ENCODE peak calls at places on chromosomes 16 and 17, in four cellular contexts. A, E, H and L are unnamed samples.

GRCh38 chr17:45235071-45236001 is 13.7 kb downstream of the FMNL1 start:
- DNase-seq in A (peak; percentile 71), E (no peak), H (peak; percentile 62), L (no peak)

GRCh38 chr16:67277294-67277998 is 1.9 kb upstream of the PLEKHG4 start:
- DNase-seq in A (peak; percentile 36), E (no peak), H (peak; percentile 64), L (no peak)

GRCh38 chr17:39826334-39826733 is 37.8 kb downstream of the IKZF3 start:
- DNase-seq in A (no peak), E (no peak), H (no peak), L (no peak)

GRCh38 chr17:39014044-39014794 is 47.0 kb upstream of the FBXO47 start:
- DNase-seq in A (peak; percentile 37), E (no peak), H (no peak), L (no peak)

GRCh38 chr16:83631006-83631405 is 176.8 kb upstream of the HSBP1 start:
- DNase-seq in A (no peak), E (no peak), H (no peak), L (no peak)

GRCh38 chr17:55269894-55270293 is 5.1 kb downstream of the HLF start:
- DNase-seq in A (no peak), E (no peak), H (no peak), L (no peak)

GRCh38 chr17:39018267-39019134 is 51.3 kb upstream of the FBXO47 start:
- DNase-seq in A (no peak), E (peak; percentile 28), H (no peak), L (peak; percentile 35)

GRCh38 chr17:51423421-51424160 is 163.2 kb downstream of the UTP18 start:
- DNase-seq in A (no peak), E (no peak), H (no peak), L (no peak)

GRCh38 chr17:39652635-39653315 is 12.4 kb upstream of the TCAP start:
- DNase-seq in A (no peak), E (no peak), H (no peak), L (no peak)

GRCh38 chr17:8053600-8053999 is 14.7 kb downstream of the ALOX15B start:
- DNase-seq in A (no peak), E (no peak), H (no peak), L (no peak)

GRCh38 chr16:74734361-74735161 is 33.9 kb upstream of the MLKL start:
- DNase-seq in A (no peak), E (no peak), H (no peak), L (no peak)

GRCh38 chr16:81181013-81181720 is 57.3 kb upstream of the BCO1 start:
- DNase-seq in A (peak; percentile 60), E (no peak), H (no peak), L (no peak)

GRCh38 chr16:19936431-19936830 is 51.8 kb upstream of the GPRC5B start:
- DNase-seq in A (no peak), E (no peak), H (peak; percentile 97), L (no peak)

GRCh38 chr17:63178530-63178929 is 212.5 kb downstream of the TANC2 start:
- DNase-seq in A (no peak), E (no peak), H (no peak), L (no peak)

GRCh38 chr17:9334536-9335446 is 240.8 kb downstream of the STX8 start:
- DNase-seq in A (no peak), E (no peak), H (no peak), L (no peak)

GRCh38 chr17:59427996-59428395 is 96.5 kb downstream of the YPEL2 start:
- DNase-seq in A (no peak), E (no peak), H (no peak), L (no peak)

GRCh38 chr17:79978545-79978852 is 57.2 kb downstream of the TBC1D16 start:
- DNase-seq in A (no peak), E (no peak), H (no peak), L (no peak)

GRCh38 chr17:7336240-7337175 is at the start of gene ACAP1:
- DNase-seq in A (peak; percentile 44), E (no peak), H (peak; percentile 40), L (peak; percentile 75)

GRCh38 chr17:82713015-82713723 is 3.3 kb upstream of the FN3KRP start:
- DNase-seq in A (no peak), E (no peak), H (no peak), L (no peak)

GRCh38 chr17:72726936-72727335 is 365.6 kb downstream of the SLC39A11 start:
- DNase-seq in A (no peak), E (peak; percentile 61), H (no peak), L (peak; percentile 47)
- TF ChIP-seq SPI1 in A (peak; percentile 87), E (peak; percentile 96), H (peak; percentile 97), L (peak; percentile 99)

DNA sequence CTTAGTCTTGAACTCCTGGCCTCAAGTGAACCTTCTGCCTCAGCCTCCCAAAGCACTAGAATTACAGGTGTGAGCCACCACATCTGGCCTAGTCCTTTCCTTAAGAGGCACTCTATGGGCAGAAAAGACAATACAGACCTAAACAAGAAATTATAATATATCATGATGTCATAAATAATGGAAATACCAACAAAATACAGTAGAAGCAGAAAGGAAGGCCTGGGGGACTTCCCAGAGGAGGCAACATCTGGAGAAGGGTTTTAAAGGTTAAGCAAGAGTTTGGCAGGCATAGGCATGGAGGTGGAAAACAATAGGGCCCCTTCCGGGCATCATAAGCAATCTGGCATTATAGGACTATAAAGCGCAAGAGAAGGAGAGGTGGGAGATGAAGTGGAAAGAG is 24.9 kb upstream of the GNA13 start:
- DNase-seq in A (no peak), E (no peak), H (no peak), L (no peak)
- TF ChIP-seq SPI1 in A (no peak), E (no peak), H (no peak), L (no peak)

GRCh38 chr16:10876799-10877341 is at the start of gene CIITA:
- DNase-seq in A (no peak), E (peak; percentile 97), H (peak; percentile 96), L (peak; percentile 58)
- TF ChIP-seq SPI1 in A (peak; percentile 25), E (peak; percentile 98), H (peak; percentile 70), L (peak; percentile 98)

GRCh38 chr17:42700890-42701289 is 18.6 kb downstream of the CNTNAP1 start:
- DNase-seq in A (no peak), E (no peak), H (no peak), L (no peak)

GRCh38 chr17:42699415-42699740 is 17.0 kb downstream of the CNTNAP1 start:
- DNase-seq in A (no peak), E (no peak), H (no peak), L (no peak)

GRCh38 chr17:42695500-42695899 is 13.2 kb downstream of the CNTNAP1 start:
- DNase-seq in A (no peak), E (no peak), H (no peak), L (peak; percentile 8)

GRCh38 chr17:42697108-42697811 is 14.9 kb downstream of the CNTNAP1 start:
- DNase-seq in A (no peak), E (no peak), H (no peak), L (peak; percentile 2)

DNA sequence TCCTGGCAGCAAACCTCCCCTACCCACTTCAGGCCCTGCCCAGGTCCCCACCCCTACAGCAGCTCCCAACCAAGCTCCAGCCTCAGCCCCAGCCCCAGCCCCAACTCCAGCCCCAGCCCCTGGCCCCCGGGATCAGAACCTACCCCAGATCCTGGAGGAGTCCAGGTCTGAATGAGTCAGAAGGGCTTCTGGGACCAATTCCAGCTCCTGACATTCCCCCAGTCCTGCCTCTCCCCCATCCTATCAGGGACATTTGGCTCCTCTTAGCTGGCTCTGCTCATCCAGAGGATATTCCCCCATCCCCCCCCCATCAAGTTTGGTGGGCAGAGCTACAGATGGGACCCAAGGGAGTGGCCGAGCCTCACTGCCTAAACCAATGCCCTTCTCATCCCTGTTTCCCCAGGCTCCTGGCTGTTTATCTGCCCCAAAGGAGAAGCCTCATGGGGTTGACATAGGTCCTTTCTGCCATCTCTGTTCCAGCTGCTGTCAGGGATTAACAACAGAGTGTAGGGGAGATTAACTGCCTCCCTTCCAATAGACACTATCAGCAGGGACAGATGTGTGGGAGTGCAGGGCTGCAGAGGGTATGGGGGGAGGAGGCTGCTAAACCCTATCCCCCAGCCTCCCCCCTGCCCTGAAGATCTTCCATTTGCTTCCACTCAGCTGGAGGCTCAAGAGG is 16.5 kb downstream of the CNTNAP1 start:
- DNase-seq in A (peak; percentile 99), E (no peak), H (no peak), L (peak; percentile 8)
- TF ChIP-seq SPI1 in A (no peak), E (no peak), H (no peak), L (no peak)

GRCh38 chr16:78045865-78046581 is 23.7 kb downstream of the CLEC3A start:
- DNase-seq in A (peak; percentile 59), E (no peak), H (no peak), L (peak; percentile 25)
- TF ChIP-seq SPI1 in A (no peak), E (no peak), H (no peak), L (no peak)